ENCODE peak calls at places on chromosomes 5 and 9, in six cellular contexts. Z is A549; J is effector memory CD4-positive, alpha-beta T cell; T is right lobe of liver; P is SJSA1; Y is stomach. N is an unnamed sample. For H3K4me1, the result is how much of the 10 kb centered on the place peaks cover.

GRCh38 chr9:32350682-32351081 is 33.8 kb upstream of the ACO1 start:
- DNase-seq in Z (peak), J (no peak), T (no peak), P (no peak), Y (no peak), N (no peak)

GRCh38 chr9:21964925-21965385 is 29.2 kb downstream of the CDKN2A start:
- DNase-seq in Z (no peak), J (peak), T (peak), P (no peak), Y (peak), N (no peak)

GRCh38 chr5:59483971-59484472 is 409.5 kb downstream of the PDE4D start:
- DNase-seq in Z (no peak), J (no peak), T (no peak), P (no peak), Y (no peak), N (no peak)

GRCh38 chr9:18855636-18856035 is 177.4 kb downstream of the SAXO1 start:
- DNase-seq in Z (no peak), J (no peak), T (no peak), P (no peak), Y (peak), N (no peak)

GRCh38 chr9:124399323-124399962 is 15.8 kb downstream of the PSMB7 start:
- DNase-seq in Z (no peak), J (no peak), T (no peak), P (peak), Y (no peak), N (peak)

GRCh38 chr9:77893706-77894105 is 137.9 kb downstream of the GNAQ start:
- DNase-seq in Z (no peak), J (no peak), T (no peak), P (no peak), Y (no peak), N (no peak)

GRCh38 chr9:36937951-36938350 is 96.1 kb downstream of the PAX5 start:
- DNase-seq in Z (no peak), J (no peak), T (no peak), P (no peak), Y (no peak), N (no peak)

GRCh38 chr5:121019112-121019511 is 555.0 kb downstream of the PRR16 start:
- DNase-seq in Z (no peak), J (no peak), T (no peak), P (no peak), Y (no peak), N (no peak)

GRCh38 chr5:9728261-9728660 is 98.1 kb upstream of the TAS2R1 start:
- DNase-seq in Z (no peak), J (no peak), T (no peak), P (no peak), Y (no peak), N (no peak)

GRCh38 chr5:135604046-135604445 is 25.3 kb upstream of the CXCL14 start:
- DNase-seq in Z (no peak), J (no peak), T (no peak), P (no peak), Y (no peak), N (no peak)

GRCh38 chr9:114995681-114996221 is 65.4 kb upstream of the TNFSF8 start:
- DNase-seq in Z (no peak), J (no peak), T (no peak), P (no peak), Y (peak), N (no peak)

GRCh38 chr5:52948418-52949076 is 40.6 kb upstream of the ITGA2 start:
- DNase-seq in Z (peak), J (peak), T (no peak), P (peak), Y (peak), N (no peak)

GRCh38 chr5:73411927-73412596 is 36.5 kb downstream of the FOXD1 start:
- DNase-seq in Z (no peak), J (no peak), T (no peak), P (no peak), Y (no peak), N (no peak)

GRCh38 chr5:94618029-94618492 is 343 bp downstream of the KIAA0825 start:
- DNase-seq in Z (peak), J (peak), T (peak), P (peak), Y (peak), N (peak)

GRCh38 chr9:120383999-120384924 is 195.7 kb downstream of the CDK5RAP2 start:
- DNase-seq in Z (no peak), J (no peak), T (peak), P (no peak), Y (peak), N (no peak)

GRCh38 chr9:125507247-125507646 is 199.8 kb downstream of the MAPKAP1 start:
- DNase-seq in Z (no peak), J (no peak), T (no peak), P (no peak), Y (no peak), N (no peak)

GRCh38 chr5:133878236-133878555 is 90.2 kb downstream of the C5orf15 start:
- DNase-seq in Z (no peak), J (no peak), T (no peak), P (no peak), Y (no peak), N (no peak)

GRCh38 chr5:139796061-139796806 is 626 bp downstream of the PSD2 start:
- DNase-seq in Z (no peak), J (no peak), T (no peak), P (no peak), Y (no peak), N (no peak)

GRCh38 chr9:21015122-21015815 is 16.2 kb downstream of the HACD4 start:
- DNase-seq in Z (no peak), J (no peak), T (no peak), P (no peak), Y (no peak), N (no peak)

GRCh38 chr9:13817754-13818278 is 496.1 kb downstream of the NFIB start:
- DNase-seq in Z (no peak), J (no peak), T (no peak), P (no peak), Y (no peak), N (no peak)

GRCh38 chr5:96353220-96353619 is 79.8 kb downstream of the PCSK1 start:
- DNase-seq in Z (no peak), J (no peak), T (no peak), P (no peak), Y (no peak), N (no peak)

GRCh38 chr9:124852121-124852828 is 985 bp upstream of the WDR38 start:
- DNase-seq in Z (no peak), J (no peak), T (no peak), P (no peak), Y (no peak), N (peak)

GRCh38 chr5:31860726-31861432 is 221.9 kb downstream of the PDZD2 start:
- DNase-seq in Z (no peak), J (no peak), T (no peak), P (no peak), Y (no peak), N (no peak)

GRCh38 chr5:96641368-96641767 is 20.8 kb upstream of the CAST start:
- DNase-seq in Z (no peak), J (no peak), T (no peak), P (no peak), Y (no peak), N (no peak)

GRCh38 chr5:127012933-127013332 is 17.4 kb downstream of the MARCHF3 start:
- DNase-seq in Z (no peak), J (no peak), T (no peak), P (no peak), Y (no peak), N (no peak)
- H3K4me1 ChIP-seq in Z (under half), J (under half), T (under half), P (under half), Y (under half), N (under half)

GRCh38 chr5:1116977-1117376 is 5.1 kb upstream of the SLC12A7 start:
- DNase-seq in Z (no peak), J (no peak), T (no peak), P (no peak), Y (no peak), N (no peak)
- H3K4me1 ChIP-seq in Z (under half), J (under half), T (under half), P (under half), Y (under half), N (under half)

GRCh38 chr5:173668910-173669309 is 52.5 kb upstream of the BOD1 start:
- DNase-seq in Z (no peak), J (no peak), T (no peak), P (no peak), Y (no peak), N (no peak)
- H3K4me1 ChIP-seq in Z (under half), J (under half), T (under half), P (under half), Y (under half), N (under half)

GRCh38 chr9:76369583-76369982 is 24.6 kb downstream of the RFK start:
- DNase-seq in Z (no peak), J (no peak), T (no peak), P (no peak), Y (peak), N (no peak)
- H3K4me1 ChIP-seq in Z (half or more), J (under half), T (under half), P (half or more), Y (under half), N (under half)

DNA sequence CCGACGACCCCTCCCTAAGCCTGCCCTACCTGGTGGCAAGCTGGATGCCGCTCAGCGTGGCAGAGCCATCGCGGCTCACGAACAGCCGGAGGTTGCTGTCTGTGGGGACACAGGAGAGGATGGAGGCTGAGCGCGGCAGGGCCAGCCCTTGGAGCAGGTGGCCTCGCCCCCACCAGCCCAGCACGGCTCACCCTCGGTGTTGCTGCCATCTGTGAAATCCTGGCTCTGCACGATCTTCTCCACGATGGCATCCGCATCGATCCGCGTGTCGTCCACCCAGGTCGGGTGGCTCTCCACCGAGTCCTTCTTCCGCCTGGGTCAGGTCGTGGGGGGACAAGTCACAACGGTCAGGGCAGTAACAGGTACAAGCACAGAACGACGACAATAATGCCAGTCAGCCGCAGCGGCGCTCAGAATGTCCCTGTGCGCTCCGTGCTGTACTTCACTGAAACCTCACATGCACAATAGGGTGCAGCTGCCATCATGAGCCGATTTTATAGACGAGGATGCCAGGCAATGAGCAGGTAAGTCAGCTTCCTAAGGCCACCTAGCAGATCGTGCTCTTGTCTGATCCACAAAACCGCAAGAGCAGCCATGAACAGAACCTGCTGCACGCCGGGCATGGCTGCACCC is 7.0 kb upstream of the DPM2 start:
- DNase-seq in Z (no peak), J (no peak), T (no peak), P (no peak), Y (no peak), N (no peak)
- H3K4me1 ChIP-seq in Z (under half), J (under half), T (under half), P (under half), Y (under half), N (under half)

GRCh38 chr9:108634669-108635462 is 220.9 kb downstream of the ACTL7B start:
- DNase-seq in Z (no peak), J (no peak), T (no peak), P (no peak), Y (no peak), N (no peak)
- H3K4me1 ChIP-seq in Z (under half), J (under half), T (under half), P (under half), Y (under half), N (under half)

GRCh38 chr5:91635950-91636349 is 252.8 kb upstream of the ARRDC3 start:
- DNase-seq in Z (no peak), J (no peak), T (no peak), P (no peak), Y (no peak), N (no peak)
- H3K4me1 ChIP-seq in Z (under half), J (under half), T (under half), P (under half), Y (under half), N (under half)

GRCh38 chr9:89878003-89878411 is 273.2 kb downstream of the GADD45G start:
- DNase-seq in Z (no peak), J (no peak), T (no peak), P (peak), Y (peak), N (peak)
- H3K4me1 ChIP-seq in Z (under half), J (under half), T (under half), P (under half), Y (under half), N (half or more)